ENCODE peak calls at places on chromosomes 1 and 21, in five cellular contexts. One of them, this sample, is unnamed.

GRCh38 chr21:37463083-37463780 is 96.7 kb downstream of the DYRK1A start:
- DNase-seq in fibroblast of villous mesenchyme: peak
- DNase-seq in heart left ventricle: no peak
- DNase-seq in pancreas: peak
- DNase-seq in bronchial epithelial cell: peak
- DNase-seq in this sample: peak

GRCh38 chr1:29708818-29709710 is 472.7 kb downstream of the PTPRU start:
- DNase-seq in fibroblast of villous mesenchyme: peak
- DNase-seq in heart left ventricle: no peak
- DNase-seq in pancreas: no peak
- DNase-seq in bronchial epithelial cell: peak
- DNase-seq in this sample: peak

GRCh38 chr1:167317463-167317862 is 96.8 kb downstream of the POU2F1 start:
- DNase-seq in fibroblast of villous mesenchyme: no peak
- DNase-seq in heart left ventricle: no peak
- DNase-seq in pancreas: no peak
- DNase-seq in bronchial epithelial cell: no peak
- DNase-seq in this sample: no peak

GRCh38 chr1:3714284-3714741 is 37.9 kb upstream of the CCDC27 start:
- DNase-seq in fibroblast of villous mesenchyme: no peak
- DNase-seq in heart left ventricle: no peak
- DNase-seq in pancreas: no peak
- DNase-seq in bronchial epithelial cell: no peak
- DNase-seq in this sample: no peak

GRCh38 chr21:20998456-20998789 is 214 bp downstream of the NCAM2 start:
- DNase-seq in fibroblast of villous mesenchyme: no peak
- DNase-seq in heart left ventricle: no peak
- DNase-seq in pancreas: no peak
- DNase-seq in bronchial epithelial cell: peak
- DNase-seq in this sample: no peak

GRCh38 chr21:33608559-33608958 is 20.1 kb upstream of the DONSON start:
- DNase-seq in fibroblast of villous mesenchyme: peak
- DNase-seq in heart left ventricle: no peak
- DNase-seq in pancreas: no peak
- DNase-seq in bronchial epithelial cell: no peak
- DNase-seq in this sample: no peak

GRCh38 chr21:46082638-46083270 is 15.2 kb upstream of the COL6A2 start:
- DNase-seq in fibroblast of villous mesenchyme: no peak
- DNase-seq in heart left ventricle: peak
- DNase-seq in pancreas: no peak
- DNase-seq in bronchial epithelial cell: no peak
- DNase-seq in this sample: no peak

GRCh38 chr1:227922501-227923352 is 25.0 kb downstream of the WNT9A start:
- DNase-seq in fibroblast of villous mesenchyme: no peak
- DNase-seq in heart left ventricle: peak
- DNase-seq in pancreas: no peak
- DNase-seq in bronchial epithelial cell: no peak
- DNase-seq in this sample: no peak

GRCh38 chr1:212132040-212132439 is 96.5 kb downstream of the DTL start:
- DNase-seq in fibroblast of villous mesenchyme: no peak
- DNase-seq in heart left ventricle: no peak
- DNase-seq in pancreas: no peak
- DNase-seq in bronchial epithelial cell: peak
- DNase-seq in this sample: no peak

GRCh38 chr1:115463347-115463746 is 125.3 kb upstream of the NGF start:
- DNase-seq in fibroblast of villous mesenchyme: no peak
- DNase-seq in heart left ventricle: no peak
- DNase-seq in pancreas: no peak
- DNase-seq in bronchial epithelial cell: no peak
- DNase-seq in this sample: peak

GRCh38 chr1:39925727-39926342 is 24.1 kb upstream of the MYCL start:
- DNase-seq in fibroblast of villous mesenchyme: peak
- DNase-seq in heart left ventricle: no peak
- DNase-seq in pancreas: no peak
- DNase-seq in bronchial epithelial cell: no peak
- DNase-seq in this sample: no peak

GRCh38 chr1:5992814-5993552 is 758 bp upstream of the NPHP4 start:
- DNase-seq in fibroblast of villous mesenchyme: no peak
- DNase-seq in heart left ventricle: peak
- DNase-seq in pancreas: no peak
- DNase-seq in bronchial epithelial cell: no peak
- DNase-seq in this sample: no peak

GRCh38 chr1:150537732-150538684 is 11.2 kb upstream of the ADAMTSL4 start:
- DNase-seq in fibroblast of villous mesenchyme: peak
- DNase-seq in heart left ventricle: no peak
- DNase-seq in pancreas: no peak
- DNase-seq in bronchial epithelial cell: peak
- DNase-seq in this sample: peak

GRCh38 chr1:74650561-74650960 is 23.0 kb downstream of the ERICH3 start:
- DNase-seq in fibroblast of villous mesenchyme: peak
- DNase-seq in heart left ventricle: no peak
- DNase-seq in pancreas: no peak
- DNase-seq in bronchial epithelial cell: peak
- DNase-seq in this sample: peak

GRCh38 chr1:183711691-183712401 is 58.7 kb upstream of the APOBEC4 start:
- DNase-seq in fibroblast of villous mesenchyme: peak
- DNase-seq in heart left ventricle: no peak
- DNase-seq in pancreas: no peak
- DNase-seq in bronchial epithelial cell: no peak
- DNase-seq in this sample: peak

GRCh38 chr1:7680791-7681165 is 90.3 kb upstream of the VAMP3 start:
- DNase-seq in fibroblast of villous mesenchyme: no peak
- DNase-seq in heart left ventricle: peak
- DNase-seq in pancreas: no peak
- DNase-seq in bronchial epithelial cell: no peak
- DNase-seq in this sample: no peak

GRCh38 chr1:235910357-235911299 is 43.9 kb upstream of the LYST start:
- DNase-seq in fibroblast of villous mesenchyme: peak
- DNase-seq in heart left ventricle: no peak
- DNase-seq in pancreas: no peak
- DNase-seq in bronchial epithelial cell: peak
- DNase-seq in this sample: peak

GRCh38 chr1:201528631-201529260 is 10.2 kb upstream of the NAV1 start:
- DNase-seq in fibroblast of villous mesenchyme: peak
- DNase-seq in heart left ventricle: no peak
- DNase-seq in pancreas: no peak
- DNase-seq in bronchial epithelial cell: peak
- DNase-seq in this sample: peak

GRCh38 chr1:155179107-155180031 is 5.7 kb downstream of the TRIM46 start:
- DNase-seq in fibroblast of villous mesenchyme: no peak
- DNase-seq in heart left ventricle: peak
- DNase-seq in pancreas: peak
- DNase-seq in bronchial epithelial cell: no peak
- DNase-seq in this sample: no peak

GRCh38 chr1:228445867-228446584 is 29.4 kb upstream of the TRIM17 start:
- DNase-seq in fibroblast of villous mesenchyme: peak
- DNase-seq in heart left ventricle: peak
- DNase-seq in pancreas: peak
- DNase-seq in bronchial epithelial cell: peak
- DNase-seq in this sample: peak

GRCh38 chr1:46413596-46413985 is 19.5 kb downstream of the FAAH start:
- DNase-seq in fibroblast of villous mesenchyme: no peak
- DNase-seq in heart left ventricle: no peak
- DNase-seq in pancreas: no peak
- DNase-seq in bronchial epithelial cell: no peak
- DNase-seq in this sample: peak

GRCh38 chr1:155507960-155508359 is 54.6 kb downstream of the ASH1L start:
- DNase-seq in fibroblast of villous mesenchyme: peak
- DNase-seq in heart left ventricle: no peak
- DNase-seq in pancreas: no peak
- DNase-seq in bronchial epithelial cell: no peak
- DNase-seq in this sample: peak

GRCh38 chr1:30823627-30823968 is 66.0 kb upstream of the LAPTM5 start:
- DNase-seq in fibroblast of villous mesenchyme: no peak
- DNase-seq in heart left ventricle: no peak
- DNase-seq in pancreas: no peak
- DNase-seq in bronchial epithelial cell: no peak
- DNase-seq in this sample: no peak

GRCh38 chr1:28756846-28757245 is 20.1 kb downstream of the YTHDF2 start:
- DNase-seq in fibroblast of villous mesenchyme: no peak
- DNase-seq in heart left ventricle: no peak
- DNase-seq in pancreas: no peak
- DNase-seq in bronchial epithelial cell: peak
- DNase-seq in this sample: peak

GRCh38 chr1:228306275-228307217 is 98.7 kb downstream of the OBSCN start:
- DNase-seq in fibroblast of villous mesenchyme: no peak
- DNase-seq in heart left ventricle: peak
- DNase-seq in pancreas: peak
- DNase-seq in bronchial epithelial cell: no peak
- DNase-seq in this sample: no peak

GRCh38 chr1:36966242-36966641 is 68.1 kb downstream of the GRIK3 start:
- DNase-seq in fibroblast of villous mesenchyme: peak
- DNase-seq in heart left ventricle: no peak
- DNase-seq in pancreas: peak
- DNase-seq in bronchial epithelial cell: no peak
- DNase-seq in this sample: peak

GRCh38 chr1:68327414-68327813 is 95.1 kb upstream of the WLS start:
- DNase-seq in fibroblast of villous mesenchyme: peak
- DNase-seq in heart left ventricle: no peak
- DNase-seq in pancreas: no peak
- DNase-seq in bronchial epithelial cell: no peak
- DNase-seq in this sample: peak

GRCh38 chr1:9591669-9592509 is 3.2 kb downstream of the TMEM201 start:
- DNase-seq in fibroblast of villous mesenchyme: no peak
- DNase-seq in heart left ventricle: no peak
- DNase-seq in pancreas: no peak
- DNase-seq in bronchial epithelial cell: no peak
- DNase-seq in this sample: no peak

GRCh38 chr1:163410073-163410522 is 88.3 kb downstream of the NUF2 start:
- DNase-seq in fibroblast of villous mesenchyme: peak
- DNase-seq in heart left ventricle: no peak
- DNase-seq in pancreas: peak
- DNase-seq in bronchial epithelial cell: peak
- DNase-seq in this sample: peak

GRCh38 chr21:34029724-34030528 is 43.5 kb upstream of the MRPS6 start:
- DNase-seq in fibroblast of villous mesenchyme: peak
- DNase-seq in heart left ventricle: no peak
- DNase-seq in pancreas: peak
- DNase-seq in bronchial epithelial cell: peak
- DNase-seq in this sample: peak

GRCh38 chr1:79290927-79291474 is 284.5 kb upstream of the ADGRL4 start:
- DNase-seq in fibroblast of villous mesenchyme: no peak
- DNase-seq in heart left ventricle: no peak
- DNase-seq in pancreas: no peak
- DNase-seq in bronchial epithelial cell: no peak
- DNase-seq in this sample: no peak

GRCh38 chr1:37177230-37177864 is 143.0 kb upstream of the GRIK3 start:
- DNase-seq in fibroblast of villous mesenchyme: peak
- DNase-seq in heart left ventricle: no peak
- DNase-seq in pancreas: peak
- DNase-seq in bronchial epithelial cell: peak
- DNase-seq in this sample: peak

GRCh38 chr1:37038079-37038702 is 3.9 kb upstream of the GRIK3 start:
- DNase-seq in fibroblast of villous mesenchyme: no peak
- DNase-seq in heart left ventricle: no peak
- DNase-seq in pancreas: peak
- DNase-seq in bronchial epithelial cell: peak
- DNase-seq in this sample: peak

DNA sequence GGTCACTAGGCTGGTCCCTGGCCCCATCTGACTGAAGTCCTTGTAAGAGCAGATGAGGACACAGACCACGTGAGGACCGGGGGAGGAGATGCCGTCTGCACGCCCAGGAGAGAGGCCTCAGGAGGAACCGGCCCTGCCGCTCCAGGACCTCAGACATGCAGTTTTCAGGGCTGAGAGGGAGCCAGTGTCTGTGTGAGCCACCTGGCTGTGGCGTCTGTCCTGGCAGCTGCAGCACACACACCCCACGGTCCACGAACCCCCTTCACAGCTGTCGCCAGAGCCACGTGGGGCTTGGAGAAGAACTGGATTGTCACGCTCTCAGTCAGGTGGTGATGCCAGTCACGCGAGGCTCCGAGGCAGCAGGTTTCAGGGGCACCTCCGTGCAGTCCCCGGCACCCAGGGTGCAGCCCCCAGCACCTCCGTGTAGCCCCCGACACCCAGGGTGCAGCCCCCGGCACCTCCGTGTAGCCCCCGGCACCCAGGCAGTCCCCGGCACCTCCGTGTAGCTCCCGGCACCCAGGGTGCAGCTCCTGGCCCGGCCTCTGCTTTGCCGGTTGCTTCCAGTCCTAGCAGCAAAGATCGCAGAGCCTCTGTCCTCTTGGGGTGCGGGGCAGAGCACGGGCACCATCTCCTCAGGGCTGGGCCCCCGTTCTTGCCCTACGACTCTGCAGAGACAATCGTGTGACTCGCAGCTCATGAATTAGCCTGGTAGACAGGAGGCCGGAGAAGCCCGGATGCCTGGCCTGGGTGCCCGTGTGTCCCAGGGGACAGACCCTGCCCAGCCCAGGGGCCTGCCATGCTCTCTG is 19.0 kb upstream of the SUMO3 start:
- DNase-seq in fibroblast of villous mesenchyme: peak
- DNase-seq in heart left ventricle: no peak
- DNase-seq in pancreas: no peak
- DNase-seq in bronchial epithelial cell: peak
- DNase-seq in this sample: peak
- TF ChIP-seq CTCF in fibroblast of villous mesenchyme: no peak
- TF ChIP-seq CTCF in heart left ventricle: no peak
- TF ChIP-seq CTCF in pancreas: no peak
- TF ChIP-seq CTCF in bronchial epithelial cell: peak
- TF ChIP-seq CTCF in this sample: peak

GRCh38 chr1:234771642-234772344 is 161.8 kb upstream of the IRF2BP2 start:
- DNase-seq in fibroblast of villous mesenchyme: peak
- DNase-seq in heart left ventricle: no peak
- DNase-seq in pancreas: no peak
- DNase-seq in bronchial epithelial cell: no peak
- DNase-seq in this sample: no peak
- H3K4me3 ChIP-seq in fibroblast of villous mesenchyme: no peak
- H3K4me3 ChIP-seq in heart left ventricle: no peak
- H3K4me3 ChIP-seq in pancreas: no peak
- H3K4me3 ChIP-seq in bronchial epithelial cell: no peak
- H3K4me3 ChIP-seq in this sample: no peak

GRCh38 chr1:230084408-230085177 is 17.6 kb downstream of the GALNT2 start:
- DNase-seq in fibroblast of villous mesenchyme: peak
- DNase-seq in heart left ventricle: no peak
- DNase-seq in pancreas: peak
- DNase-seq in bronchial epithelial cell: peak
- DNase-seq in this sample: peak
- TF ChIP-seq CTCF in fibroblast of villous mesenchyme: no peak
- TF ChIP-seq CTCF in heart left ventricle: no peak
- TF ChIP-seq CTCF in pancreas: no peak
- TF ChIP-seq CTCF in bronchial epithelial cell: no peak
- TF ChIP-seq CTCF in this sample: no peak

GRCh38 chr1:205436776-205437485 is 15.1 kb upstream of the LEMD1 start:
- DNase-seq in fibroblast of villous mesenchyme: no peak
- DNase-seq in heart left ventricle: no peak
- DNase-seq in pancreas: no peak
- DNase-seq in bronchial epithelial cell: no peak
- DNase-seq in this sample: no peak
- H3K4me3 ChIP-seq in fibroblast of villous mesenchyme: no peak
- H3K4me3 ChIP-seq in heart left ventricle: no peak
- H3K4me3 ChIP-seq in pancreas: no peak
- H3K4me3 ChIP-seq in bronchial epithelial cell: no peak
- H3K4me3 ChIP-seq in this sample: no peak

GRCh38 chr1:159248311-159248710 is 43.6 kb downstream of the ACKR1 start:
- DNase-seq in fibroblast of villous mesenchyme: no peak
- DNase-seq in heart left ventricle: no peak
- DNase-seq in pancreas: no peak
- DNase-seq in bronchial epithelial cell: peak
- DNase-seq in this sample: no peak

GRCh38 chr1:159247266-159247665 is 42.6 kb downstream of the ACKR1 start:
- DNase-seq in fibroblast of villous mesenchyme: no peak
- DNase-seq in heart left ventricle: no peak
- DNase-seq in pancreas: no peak
- DNase-seq in bronchial epithelial cell: peak
- DNase-seq in this sample: no peak

GRCh38 chr1:159250817-159251216 is 46.1 kb downstream of the ACKR1 start:
- DNase-seq in fibroblast of villous mesenchyme: no peak
- DNase-seq in heart left ventricle: no peak
- DNase-seq in pancreas: no peak
- DNase-seq in bronchial epithelial cell: no peak
- DNase-seq in this sample: no peak
- TF ChIP-seq CTCF in fibroblast of villous mesenchyme: no peak
- TF ChIP-seq CTCF in heart left ventricle: no peak
- TF ChIP-seq CTCF in pancreas: no peak
- TF ChIP-seq CTCF in bronchial epithelial cell: no peak
- TF ChIP-seq CTCF in this sample: no peak

This sample was measured in choroid plexus epithelial cell.